ENCODE peak calls at places on chromosome 10, in six cellular contexts. I is HepG2, P is GM12878, F is SK-N-SH, S is K562, A is H1. X is an unnamed sample.

GRCh38 chr10:71600856-71601255 is 118.7 kb downstream of the C10orf105 start:
- DNase-seq in I (no peak), P (no peak), F (no peak), S (no peak), A (no peak), X (no peak)

GRCh38 chr10:131846224-131847101 is 54.3 kb upstream of the PPP2R2D start:
- DNase-seq in I (no peak), P (no peak), F (no peak), S (no peak), A (peak), X (no peak)

GRCh38 chr10:78320416-78320815 is 286.8 kb downstream of the RPS24 start:
- DNase-seq in I (no peak), P (no peak), F (no peak), S (no peak), A (peak), X (no peak)

GRCh38 chr10:128185627-128186026 is 59.4 kb upstream of the MKI67 start:
- DNase-seq in I (no peak), P (no peak), F (no peak), S (no peak), A (no peak), X (no peak)

GRCh38 chr10:8468477-8468876 is 414.0 kb downstream of the GATA3 start:
- DNase-seq in I (no peak), P (no peak), F (no peak), S (no peak), A (no peak), X (no peak)

GRCh38 chr10:112393341-112393740 is 19.4 kb downstream of the ACSL5 start:
- DNase-seq in I (no peak), P (no peak), F (no peak), S (no peak), A (no peak), X (no peak)

GRCh38 chr10:131753336-131753735 is 147.5 kb upstream of the PPP2R2D start:
- DNase-seq in I (no peak), P (no peak), F (no peak), S (no peak), A (no peak), X (no peak)

GRCh38 chr10:31820794-31821369 is 107.7 kb downstream of the ARHGAP12 start:
- DNase-seq in I (no peak), P (no peak), F (no peak), S (no peak), A (no peak), X (no peak)

GRCh38 chr10:86218160-86218559 is 148.4 kb downstream of the GRID1 start:
- DNase-seq in I (no peak), P (no peak), F (no peak), S (no peak), A (no peak), X (no peak)

GRCh38 chr10:5376450-5376849 is 11.7 kb downstream of the UCN3 start:
- DNase-seq in I (no peak), P (no peak), F (no peak), S (no peak), A (peak), X (no peak)

GRCh38 chr10:47420305-47421056 is 36.4 kb upstream of the ZNF488 start:
- DNase-seq in I (no peak), P (no peak), F (no peak), S (no peak), A (no peak), X (no peak)

GRCh38 chr10:7275761-7276440 is 134.9 kb downstream of the SFMBT2 start:
- DNase-seq in I (no peak), P (no peak), F (no peak), S (no peak), A (no peak), X (no peak)

GRCh38 chr10:6044651-6045599 is 17.2 kb downstream of the IL2RA start:
- DNase-seq in I (no peak), P (no peak), F (no peak), S (no peak), A (peak), X (no peak)

GRCh38 chr10:109187677-109188076 is 735.6 kb downstream of the XPNPEP1 start:
- DNase-seq in I (no peak), P (no peak), F (no peak), S (no peak), A (no peak), X (no peak)

GRCh38 chr10:97889461-97890265 is 40.0 kb downstream of the GOLGA7B start:
- DNase-seq in I (no peak), P (no peak), F (peak), S (peak), A (peak), X (no peak)

DNA sequence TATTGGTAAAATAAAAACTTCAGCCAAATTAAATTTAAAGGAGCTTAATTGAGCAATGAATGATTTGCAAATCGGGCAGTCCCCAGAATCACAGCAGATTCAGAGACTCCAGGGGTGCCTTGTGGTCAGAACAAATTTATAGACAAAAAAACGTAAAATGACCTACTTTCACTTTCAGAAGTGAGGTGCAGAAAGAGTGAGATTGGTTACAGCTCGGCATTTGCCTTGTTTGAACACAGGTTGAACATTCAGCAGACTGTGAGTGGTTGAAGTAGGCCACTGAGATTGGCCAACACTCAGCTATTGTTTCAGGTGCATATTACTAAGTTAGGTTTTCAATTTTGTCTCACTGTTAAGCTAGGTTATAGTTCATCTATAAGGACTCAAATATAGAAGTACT is 153.4 kb downstream of the BICC1 start:
- DNase-seq in I (peak), P (no peak), F (no peak), S (no peak), A (no peak), X (no peak)
- H3K27ac ChIP-seq in I (no peak), P (no peak), F (peak), S (no peak), A (no peak), X (no peak)

GRCh38 chr10:90920986-90921643 is at the start of gene ANKRD1:
- DNase-seq in I (peak), P (no peak), F (no peak), S (no peak), A (no peak), X (no peak)
- TF ChIP-seq GABPA in I (no peak), P (no peak), F (no peak), S (no peak), A (no peak), X (no peak)

DNA sequence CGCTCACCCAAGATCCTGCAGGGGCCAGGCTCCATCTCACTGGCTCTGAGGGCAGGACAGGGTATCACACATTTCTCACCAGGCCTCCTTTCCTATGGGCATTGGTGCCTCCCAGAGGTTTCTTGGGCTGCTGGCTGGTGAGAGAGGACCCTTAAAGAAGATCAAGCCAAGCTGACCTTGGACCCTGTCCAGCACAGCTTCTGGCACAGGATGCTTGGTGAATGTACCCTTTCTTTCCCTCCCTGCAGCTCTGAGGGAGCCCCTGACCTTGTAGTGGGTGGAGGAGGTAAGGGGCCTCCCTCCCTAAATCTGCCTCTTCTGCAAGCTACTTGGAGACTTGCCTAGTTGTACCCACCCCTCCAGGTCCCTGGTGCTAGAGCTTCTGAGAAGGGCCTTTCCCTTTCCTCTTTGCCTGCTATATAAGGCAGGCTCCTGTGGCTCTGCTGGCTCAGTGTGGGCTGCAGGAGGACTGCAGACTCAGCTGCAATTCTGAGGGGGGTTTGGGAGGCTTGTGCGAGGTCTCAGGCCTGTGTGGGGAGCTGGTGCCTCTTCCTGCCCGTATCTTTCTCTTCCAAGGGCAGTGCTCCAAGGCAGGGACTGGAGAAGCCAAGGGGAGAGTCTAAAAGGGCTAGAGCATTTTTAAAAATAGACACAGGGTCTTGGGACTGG is 11.8 kb upstream of the TRIM8 start:
- DNase-seq in I (no peak), P (no peak), F (no peak), S (no peak), A (no peak), X (peak)
- H3K27ac ChIP-seq in I (no peak), P (no peak), F (peak), S (no peak), A (no peak), X (peak)

GRCh38 chr10:123681285-123681684 is 15.1 kb downstream of the GPR26 start:
- DNase-seq in I (no peak), P (no peak), F (no peak), S (no peak), A (no peak), X (no peak)
- TF ChIP-seq GABPA in I (no peak), P (no peak), F (no peak), S (no peak), A (no peak), X (no peak)